ENCODE peak calls at places on chromosomes 2 and 18, in six cellular contexts. One of them, this sample, is unnamed.

GRCh38 chr2:212328129-212328528 is 210.5 kb downstream of the ERBB4 start:
- DNase-seq in foreskin fibroblast: no peak
- DNase-seq in activated T-cell treated with anti-CD3 and anti-CD28 coated beads, Interleukin-2, amount 50 U/mL, for 72 hours: no peak
- DNase-seq in GM13976: no peak
- DNase-seq in HTR-8/SVneo: no peak
- DNase-seq in NCI-H1092: no peak
- DNase-seq in this sample: no peak

GRCh38 chr2:218028189-218028495 is 25.3 kb upstream of the TNS1 start:
- DNase-seq in foreskin fibroblast: no peak
- DNase-seq in activated T-cell treated with anti-CD3 and anti-CD28 coated beads, Interleukin-2, amount 50 U/mL, for 72 hours: no peak
- DNase-seq in GM13976: no peak
- DNase-seq in HTR-8/SVneo: no peak
- DNase-seq in NCI-H1092: no peak
- DNase-seq in this sample: no peak

GRCh38 chr2:186771850-186772463 is 77.0 kb downstream of the ZSWIM2 start:
- DNase-seq in foreskin fibroblast: no peak
- DNase-seq in activated T-cell treated with anti-CD3 and anti-CD28 coated beads, Interleukin-2, amount 50 U/mL, for 72 hours: no peak
- DNase-seq in GM13976: no peak
- DNase-seq in HTR-8/SVneo: no peak
- DNase-seq in NCI-H1092: no peak
- DNase-seq in this sample: no peak

GRCh38 chr18:44324361-44324760 is 356.3 kb upstream of the SETBP1 start:
- DNase-seq in foreskin fibroblast: no peak
- DNase-seq in activated T-cell treated with anti-CD3 and anti-CD28 coated beads, Interleukin-2, amount 50 U/mL, for 72 hours: no peak
- DNase-seq in GM13976: no peak
- DNase-seq in HTR-8/SVneo: no peak
- DNase-seq in NCI-H1092: no peak
- DNase-seq in this sample: no peak

GRCh38 chr2:72010647-72011355 is 136.9 kb downstream of the CYP26B1 start:
- DNase-seq in foreskin fibroblast: no peak
- DNase-seq in activated T-cell treated with anti-CD3 and anti-CD28 coated beads, Interleukin-2, amount 50 U/mL, for 72 hours: no peak
- DNase-seq in GM13976: peak; percentile 4
- DNase-seq in HTR-8/SVneo: no peak
- DNase-seq in NCI-H1092: no peak
- DNase-seq in this sample: no peak

GRCh38 chr18:56889621-56890020 is 238.5 kb downstream of the WDR7 start:
- DNase-seq in foreskin fibroblast: no peak
- DNase-seq in activated T-cell treated with anti-CD3 and anti-CD28 coated beads, Interleukin-2, amount 50 U/mL, for 72 hours: no peak
- DNase-seq in GM13976: no peak
- DNase-seq in HTR-8/SVneo: no peak
- DNase-seq in NCI-H1092: no peak
- DNase-seq in this sample: no peak

GRCh38 chr2:101446869-101447268 is 28.0 kb downstream of the RFX8 start:
- DNase-seq in foreskin fibroblast: peak; percentile 86
- DNase-seq in activated T-cell treated with anti-CD3 and anti-CD28 coated beads, Interleukin-2, amount 50 U/mL, for 72 hours: peak; percentile 37
- DNase-seq in GM13976: no peak
- DNase-seq in HTR-8/SVneo: no peak
- DNase-seq in NCI-H1092: no peak
- DNase-seq in this sample: no peak

GRCh38 chr2:46174559-46175170 is 122.5 kb upstream of the EPAS1 start:
- DNase-seq in foreskin fibroblast: no peak
- DNase-seq in activated T-cell treated with anti-CD3 and anti-CD28 coated beads, Interleukin-2, amount 50 U/mL, for 72 hours: no peak
- DNase-seq in GM13976: no peak
- DNase-seq in HTR-8/SVneo: no peak
- DNase-seq in NCI-H1092: no peak
- DNase-seq in this sample: no peak

GRCh38 chr2:231186325-231186724 is 12.1 kb upstream of the ARMC9 start:
- DNase-seq in foreskin fibroblast: no peak
- DNase-seq in activated T-cell treated with anti-CD3 and anti-CD28 coated beads, Interleukin-2, amount 50 U/mL, for 72 hours: no peak
- DNase-seq in GM13976: no peak
- DNase-seq in HTR-8/SVneo: no peak
- DNase-seq in NCI-H1092: no peak
- DNase-seq in this sample: no peak

GRCh38 chr2:183063083-183063482 is 15.5 kb upstream of the DUSP19 start:
- DNase-seq in foreskin fibroblast: peak; percentile 70
- DNase-seq in activated T-cell treated with anti-CD3 and anti-CD28 coated beads, Interleukin-2, amount 50 U/mL, for 72 hours: no peak
- DNase-seq in GM13976: peak; percentile 77
- DNase-seq in HTR-8/SVneo: no peak
- DNase-seq in NCI-H1092: no peak
- DNase-seq in this sample: peak; percentile 42

GRCh38 chr2:53672881-53673522 is 94.6 kb upstream of the CHAC2 start:
- DNase-seq in foreskin fibroblast: peak; percentile 36
- DNase-seq in activated T-cell treated with anti-CD3 and anti-CD28 coated beads, Interleukin-2, amount 50 U/mL, for 72 hours: no peak
- DNase-seq in GM13976: no peak
- DNase-seq in HTR-8/SVneo: no peak
- DNase-seq in NCI-H1092: no peak
- DNase-seq in this sample: no peak

GRCh38 chr18:34529358-34530335 is 180.5 kb upstream of the DTNA start:
- DNase-seq in foreskin fibroblast: no peak
- DNase-seq in activated T-cell treated with anti-CD3 and anti-CD28 coated beads, Interleukin-2, amount 50 U/mL, for 72 hours: no peak
- DNase-seq in GM13976: no peak
- DNase-seq in HTR-8/SVneo: no peak
- DNase-seq in NCI-H1092: no peak
- DNase-seq in this sample: no peak

GRCh38 chr2:129673234-129673633 is 306.2 kb upstream of the RAB6C start:
- DNase-seq in foreskin fibroblast: no peak
- DNase-seq in activated T-cell treated with anti-CD3 and anti-CD28 coated beads, Interleukin-2, amount 50 U/mL, for 72 hours: no peak
- DNase-seq in GM13976: no peak
- DNase-seq in HTR-8/SVneo: no peak
- DNase-seq in NCI-H1092: no peak
- DNase-seq in this sample: no peak

GRCh38 chr18:35050004-35050623 is 8.9 kb downstream of the MAPRE2 start:
- DNase-seq in foreskin fibroblast: peak; percentile 8
- DNase-seq in activated T-cell treated with anti-CD3 and anti-CD28 coated beads, Interleukin-2, amount 50 U/mL, for 72 hours: no peak
- DNase-seq in GM13976: no peak
- DNase-seq in HTR-8/SVneo: no peak
- DNase-seq in NCI-H1092: no peak
- DNase-seq in this sample: no peak

GRCh38 chr2:172084484-172084733 is 898 bp upstream of the DLX1 start:
- DNase-seq in foreskin fibroblast: no peak
- DNase-seq in activated T-cell treated with anti-CD3 and anti-CD28 coated beads, Interleukin-2, amount 50 U/mL, for 72 hours: no peak
- DNase-seq in GM13976: no peak
- DNase-seq in HTR-8/SVneo: peak; percentile 44
- DNase-seq in NCI-H1092: peak; percentile 61
- DNase-seq in this sample: no peak

GRCh38 chr18:29034113-29034856 is 857.4 kb upstream of the CDH2 start:
- DNase-seq in foreskin fibroblast: no peak
- DNase-seq in activated T-cell treated with anti-CD3 and anti-CD28 coated beads, Interleukin-2, amount 50 U/mL, for 72 hours: no peak
- DNase-seq in GM13976: no peak
- DNase-seq in HTR-8/SVneo: no peak
- DNase-seq in NCI-H1092: no peak
- DNase-seq in this sample: no peak

GRCh38 chr2:181466661-181467576 is 9.7 kb downstream of the ITGA4 start:
- DNase-seq in foreskin fibroblast: peak; percentile 83
- DNase-seq in activated T-cell treated with anti-CD3 and anti-CD28 coated beads, Interleukin-2, amount 50 U/mL, for 72 hours: peak; percentile 81
- DNase-seq in GM13976: no peak
- DNase-seq in HTR-8/SVneo: no peak
- DNase-seq in NCI-H1092: peak; percentile 1
- DNase-seq in this sample: peak; percentile 41

GRCh38 chr2:228703099-228703498 is 521.6 kb upstream of the SPHKAP start:
- DNase-seq in foreskin fibroblast: no peak
- DNase-seq in activated T-cell treated with anti-CD3 and anti-CD28 coated beads, Interleukin-2, amount 50 U/mL, for 72 hours: no peak
- DNase-seq in GM13976: no peak
- DNase-seq in HTR-8/SVneo: no peak
- DNase-seq in NCI-H1092: no peak
- DNase-seq in this sample: no peak

GRCh38 chr2:74548285-74548918 is 5.3 kb downstream of the LOXL3 start:
- DNase-seq in foreskin fibroblast: no peak
- DNase-seq in activated T-cell treated with anti-CD3 and anti-CD28 coated beads, Interleukin-2, amount 50 U/mL, for 72 hours: no peak
- DNase-seq in GM13976: no peak
- DNase-seq in HTR-8/SVneo: peak; percentile 78
- DNase-seq in NCI-H1092: no peak
- DNase-seq in this sample: no peak

GRCh38 chr2:150410809-150411208 is 76.7 kb downstream of the RND3 start:
- DNase-seq in foreskin fibroblast: peak; percentile 52
- DNase-seq in activated T-cell treated with anti-CD3 and anti-CD28 coated beads, Interleukin-2, amount 50 U/mL, for 72 hours: no peak
- DNase-seq in GM13976: no peak
- DNase-seq in HTR-8/SVneo: peak; percentile 68
- DNase-seq in NCI-H1092: no peak
- DNase-seq in this sample: peak; percentile 85

GRCh38 chr18:30903566-30903965 is 139.0 kb downstream of the DSC3 start:
- DNase-seq in foreskin fibroblast: no peak
- DNase-seq in activated T-cell treated with anti-CD3 and anti-CD28 coated beads, Interleukin-2, amount 50 U/mL, for 72 hours: no peak
- DNase-seq in GM13976: no peak
- DNase-seq in HTR-8/SVneo: no peak
- DNase-seq in NCI-H1092: no peak
- DNase-seq in this sample: no peak

GRCh38 chr2:215737496-215737895 is 275.9 kb downstream of the MREG start:
- DNase-seq in foreskin fibroblast: no peak
- DNase-seq in activated T-cell treated with anti-CD3 and anti-CD28 coated beads, Interleukin-2, amount 50 U/mL, for 72 hours: no peak
- DNase-seq in GM13976: no peak
- DNase-seq in HTR-8/SVneo: no peak
- DNase-seq in NCI-H1092: no peak
- DNase-seq in this sample: no peak

GRCh38 chr2:106057206-106057605 is 136.9 kb downstream of the UXS1 start:
- DNase-seq in foreskin fibroblast: no peak
- DNase-seq in activated T-cell treated with anti-CD3 and anti-CD28 coated beads, Interleukin-2, amount 50 U/mL, for 72 hours: peak; percentile 34
- DNase-seq in GM13976: no peak
- DNase-seq in HTR-8/SVneo: no peak
- DNase-seq in NCI-H1092: no peak
- DNase-seq in this sample: no peak

GRCh38 chr18:32803571-32803970 is 30.7 kb upstream of the KLHL14 start:
- DNase-seq in foreskin fibroblast: no peak
- DNase-seq in activated T-cell treated with anti-CD3 and anti-CD28 coated beads, Interleukin-2, amount 50 U/mL, for 72 hours: no peak
- DNase-seq in GM13976: no peak
- DNase-seq in HTR-8/SVneo: no peak
- DNase-seq in NCI-H1092: no peak
- DNase-seq in this sample: no peak

GRCh38 chr2:196592912-196593881 is 46.3 kb upstream of the CCDC150 start:
- DNase-seq in foreskin fibroblast: peak; percentile 73
- DNase-seq in activated T-cell treated with anti-CD3 and anti-CD28 coated beads, Interleukin-2, amount 50 U/mL, for 72 hours: peak; percentile 37
- DNase-seq in GM13976: peak; percentile 85
- DNase-seq in HTR-8/SVneo: peak; percentile 45
- DNase-seq in NCI-H1092: peak; percentile 33
- DNase-seq in this sample: peak; percentile 49

GRCh38 chr2:106857882-106858478 is 28.0 kb downstream of the ST6GAL2 start:
- DNase-seq in foreskin fibroblast: no peak
- DNase-seq in activated T-cell treated with anti-CD3 and anti-CD28 coated beads, Interleukin-2, amount 50 U/mL, for 72 hours: no peak
- DNase-seq in GM13976: no peak
- DNase-seq in HTR-8/SVneo: no peak
- DNase-seq in NCI-H1092: no peak
- DNase-seq in this sample: no peak

GRCh38 chr2:128287780-128288735 is 30.6 kb downstream of the HS6ST1 start:
- DNase-seq in foreskin fibroblast: no peak
- DNase-seq in activated T-cell treated with anti-CD3 and anti-CD28 coated beads, Interleukin-2, amount 50 U/mL, for 72 hours: no peak
- DNase-seq in GM13976: no peak
- DNase-seq in HTR-8/SVneo: no peak
- DNase-seq in NCI-H1092: no peak
- DNase-seq in this sample: no peak

GRCh38 chr2:118224888-118225264 is 136.6 kb downstream of the INSIG2 start:
- DNase-seq in foreskin fibroblast: no peak
- DNase-seq in activated T-cell treated with anti-CD3 and anti-CD28 coated beads, Interleukin-2, amount 50 U/mL, for 72 hours: no peak
- DNase-seq in GM13976: no peak
- DNase-seq in HTR-8/SVneo: no peak
- DNase-seq in NCI-H1092: no peak
- DNase-seq in this sample: no peak

GRCh38 chr2:200761168-200761715 is 50.5 kb upstream of the BZW1 start:
- DNase-seq in foreskin fibroblast: peak; percentile 71
- DNase-seq in activated T-cell treated with anti-CD3 and anti-CD28 coated beads, Interleukin-2, amount 50 U/mL, for 72 hours: no peak
- DNase-seq in GM13976: no peak
- DNase-seq in HTR-8/SVneo: no peak
- DNase-seq in NCI-H1092: no peak
- DNase-seq in this sample: peak; percentile 71

GRCh38 chr18:78292602-78293001 is 687.0 kb upstream of the SALL3 start:
- DNase-seq in foreskin fibroblast: no peak
- DNase-seq in activated T-cell treated with anti-CD3 and anti-CD28 coated beads, Interleukin-2, amount 50 U/mL, for 72 hours: no peak
- DNase-seq in GM13976: peak; percentile 1
- DNase-seq in HTR-8/SVneo: no peak
- DNase-seq in NCI-H1092: no peak
- DNase-seq in this sample: no peak

GRCh38 chr2:124810132-124810531 is 785.0 kb downstream of the CNTNAP5 start:
- DNase-seq in foreskin fibroblast: no peak
- DNase-seq in activated T-cell treated with anti-CD3 and anti-CD28 coated beads, Interleukin-2, amount 50 U/mL, for 72 hours: no peak
- DNase-seq in GM13976: no peak
- DNase-seq in HTR-8/SVneo: no peak
- DNase-seq in NCI-H1092: peak; percentile 12
- DNase-seq in this sample: no peak

GRCh38 chr2:23452853-23453420 is 68.0 kb downstream of the KLHL29 start:
- DNase-seq in foreskin fibroblast: no peak
- DNase-seq in activated T-cell treated with anti-CD3 and anti-CD28 coated beads, Interleukin-2, amount 50 U/mL, for 72 hours: peak; percentile 41
- DNase-seq in GM13976: peak; percentile 50
- DNase-seq in HTR-8/SVneo: no peak
- DNase-seq in NCI-H1092: no peak
- DNase-seq in this sample: no peak

GRCh38 chr18:37611623-37612279 is 46.2 kb upstream of the CELF4 start:
- DNase-seq in foreskin fibroblast: no peak
- DNase-seq in activated T-cell treated with anti-CD3 and anti-CD28 coated beads, Interleukin-2, amount 50 U/mL, for 72 hours: no peak
- DNase-seq in GM13976: no peak
- DNase-seq in HTR-8/SVneo: no peak
- DNase-seq in NCI-H1092: no peak
- DNase-seq in this sample: no peak

GRCh38 chr18:80147418-80148315 is 38.6 kb downstream of the ADNP2 start:
- DNase-seq in foreskin fibroblast: peak; percentile 91
- DNase-seq in activated T-cell treated with anti-CD3 and anti-CD28 coated beads, Interleukin-2, amount 50 U/mL, for 72 hours: peak; percentile 79
- DNase-seq in GM13976: peak; percentile 85
- DNase-seq in HTR-8/SVneo: peak; percentile 65
- DNase-seq in NCI-H1092: peak; percentile 67
- DNase-seq in this sample: peak; percentile 76

GRCh38 chr2:238180554-238180953 is 21.8 kb downstream of the ERFE start:
- DNase-seq in foreskin fibroblast: no peak
- DNase-seq in activated T-cell treated with anti-CD3 and anti-CD28 coated beads, Interleukin-2, amount 50 U/mL, for 72 hours: no peak
- DNase-seq in GM13976: no peak
- DNase-seq in HTR-8/SVneo: no peak
- DNase-seq in NCI-H1092: no peak
- DNase-seq in this sample: no peak

GRCh38 chr2:31382452-31383120 is 32.0 kb downstream of the XDH start:
- DNase-seq in foreskin fibroblast: peak; percentile 34
- DNase-seq in activated T-cell treated with anti-CD3 and anti-CD28 coated beads, Interleukin-2, amount 50 U/mL, for 72 hours: no peak
- DNase-seq in GM13976: no peak
- DNase-seq in HTR-8/SVneo: no peak
- DNase-seq in NCI-H1092: no peak
- DNase-seq in this sample: no peak